ENCODE peak calls at places on chromosomes 1 and 21, in four cellular contexts. D, B, O and T are unnamed samples.

GRCh38 chr1:86998280-86998679 is 83.8 kb downstream of the HS2ST1 start:
- DNase-seq in B (no peak), D (no peak), O (no peak), T (no peak)

GRCh38 chr1:28887418-28887834 is 26.9 kb upstream of the EPB41 start:
- DNase-seq in B (peak), D (no peak), O (no peak), T (peak)

GRCh38 chr1:229379901-229380300 is 37.1 kb upstream of the CCSAP start:
- DNase-seq in B (no peak), D (no peak), O (no peak), T (no peak)

GRCh38 chr1:179105393-179105792 is 23.5 kb downstream of the TOR3A start:
- DNase-seq in O (no peak), B (peak), D (peak), T (peak)

GRCh38 chr1:244502630-244503029 is 41.6 kb downstream of the CATSPERE start:
- DNase-seq in D (no peak), B (no peak), O (no peak), T (no peak)

GRCh38 chr1:163170331-163170730 is 32.4 kb downstream of the RGS5 start:
- DNase-seq in B (no peak), O (no peak), D (no peak), T (no peak)

GRCh38 chr1:184806296-184806721 is 51.7 kb upstream of the EDEM3 start:
- DNase-seq in D (no peak), B (peak), O (no peak), T (no peak)

GRCh38 chr21:15564907-15565306 is 164.9 kb upstream of the USP25 start:
- DNase-seq in O (no peak), B (no peak), D (no peak), T (no peak)

GRCh38 chr1:212951058-212951923 is 950 bp downstream of the VASH2 start:
- DNase-seq in D (no peak), B (no peak), O (no peak), T (no peak)

GRCh38 chr1:72635719-72636118 is 353.4 kb upstream of the NEGR1 start:
- DNase-seq in O (no peak), D (no peak), B (no peak), T (no peak)

GRCh38 chr1:180636138-180636537 is 4.3 kb downstream of the XPR1 start:
- DNase-seq in B (no peak), D (no peak), O (no peak), T (no peak)

GRCh38 chr21:44962481-44962966 is 22.7 kb downstream of the SLX9 start:
- DNase-seq in B (no peak), O (no peak), D (no peak), T (no peak)

GRCh38 chr1:5898266-5898665 is 94.0 kb downstream of the NPHP4 start:
- DNase-seq in O (no peak), B (no peak), D (no peak), T (no peak)

GRCh38 chr1:5903031-5903430 is 89.2 kb downstream of the NPHP4 start:
- DNase-seq in B (no peak), D (no peak), O (no peak), T (no peak)

GRCh38 chr1:5901841-5902240 is 90.4 kb downstream of the NPHP4 start:
- DNase-seq in D (no peak), O (no peak), B (no peak), T (peak)

GRCh38 chr1:5903680-5904079 is 88.5 kb downstream of the NPHP4 start:
- DNase-seq in D (no peak), B (no peak), O (no peak), T (no peak)

DNA sequence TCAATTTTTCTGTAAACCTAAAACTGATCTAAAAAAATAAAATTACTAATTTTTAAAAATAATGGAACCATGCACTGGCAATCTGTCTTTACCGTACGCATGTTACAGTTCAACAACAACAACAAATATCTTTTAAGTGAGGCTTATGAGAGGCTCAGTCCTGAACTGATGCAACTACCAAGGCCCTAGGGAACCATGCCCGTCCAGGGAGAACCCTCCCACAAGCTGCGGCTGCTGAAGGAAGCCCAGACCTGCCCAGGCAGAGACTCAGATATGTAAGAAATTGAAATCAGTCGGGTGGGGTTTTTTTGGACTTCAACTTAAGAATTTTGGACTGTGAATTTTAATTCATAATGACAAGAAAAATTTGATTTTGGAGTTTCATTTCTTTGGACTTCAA is 91.1 kb downstream of the NPHP4 start:
- DNase-seq in O (no peak), B (no peak), D (no peak), T (no peak)
- TF ChIP-seq NR2C2 in O (no peak), B (no peak), D (no peak), T (no peak)

DNA sequence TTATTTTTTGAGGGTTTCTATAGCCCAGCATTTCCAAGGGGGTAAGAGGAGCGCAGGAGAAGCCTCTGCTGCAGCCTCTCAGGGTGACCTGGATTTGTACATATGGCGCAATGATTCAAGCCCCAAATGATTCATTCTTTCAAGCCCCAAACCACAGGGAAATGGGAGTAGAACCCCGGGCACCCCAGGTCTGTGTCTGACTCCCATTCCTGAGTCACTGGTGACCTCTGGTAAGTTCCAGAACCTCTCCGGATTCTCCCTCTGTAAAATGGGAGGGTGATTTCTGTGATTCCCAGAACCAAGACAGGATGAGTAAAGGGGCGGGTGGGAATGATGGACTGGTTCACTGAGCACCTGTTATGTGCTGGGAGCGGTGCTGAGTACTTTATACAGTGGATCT is 20.1 kb upstream of the SLC26A9 start:
- DNase-seq in D (no peak), O (no peak), B (no peak), T (no peak)
- TF ChIP-seq NR2C2 in D (no peak), O (no peak), B (no peak), T (no peak)

DNA sequence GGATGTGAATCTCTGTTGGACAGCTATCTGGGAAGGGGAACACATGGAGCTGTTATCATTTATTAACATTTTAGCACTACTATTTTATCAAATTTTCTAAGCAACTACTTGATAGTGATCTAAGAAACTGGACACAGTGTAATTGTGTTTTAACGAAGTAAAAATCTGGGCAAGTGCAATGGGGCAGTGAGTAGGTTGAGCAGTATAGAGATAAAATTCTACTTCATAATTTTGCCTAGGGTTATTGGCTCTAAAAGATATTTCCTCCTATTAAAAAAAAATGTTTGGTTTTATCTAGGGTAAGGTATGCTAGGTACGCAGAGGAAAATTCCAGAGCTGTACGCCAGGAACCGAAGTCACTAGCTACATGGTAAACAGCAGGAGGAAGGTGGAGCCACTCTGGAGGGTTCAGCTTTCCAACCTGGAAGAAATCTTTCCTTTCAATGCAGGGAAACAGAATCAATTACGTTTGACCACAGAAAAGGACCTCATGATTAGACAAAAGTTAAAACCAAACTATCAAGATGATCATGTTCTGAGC is 43.3 kb downstream of the BCAR3 start:
- DNase-seq in O (no peak), D (no peak), B (no peak), T (no peak)
- TF ChIP-seq NR2C2 in O (no peak), D (no peak), B (no peak), T (no peak)

DNA sequence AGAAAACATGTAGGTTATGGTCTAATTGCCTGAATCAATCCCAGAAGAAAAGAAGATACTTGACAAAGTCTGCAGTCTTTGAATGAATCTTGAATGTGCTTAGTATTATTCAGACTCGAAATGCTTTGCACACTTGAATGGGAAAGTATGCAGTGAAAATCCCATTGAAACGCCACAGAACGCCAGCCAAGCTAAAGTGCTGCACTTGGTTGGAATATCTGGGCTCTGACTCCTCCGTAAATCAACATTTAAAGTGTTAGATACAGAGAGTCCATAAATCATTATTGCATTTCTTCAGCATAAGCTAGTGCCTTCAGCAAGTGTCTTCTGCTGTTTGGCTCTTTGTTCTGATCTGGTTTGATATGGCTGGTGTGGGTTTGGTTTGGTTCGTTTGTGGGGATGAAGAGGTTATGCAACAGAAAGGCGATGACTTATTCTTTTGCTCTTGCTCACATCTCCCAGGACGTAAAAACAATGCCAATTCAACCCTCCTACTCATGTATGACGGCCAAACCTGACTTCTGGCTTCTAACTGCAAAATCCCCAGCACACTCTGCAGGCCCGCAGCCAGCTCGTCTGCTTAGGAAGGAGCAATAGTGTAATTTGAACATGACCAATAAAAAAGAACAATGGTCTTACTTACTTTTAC is 121.7 kb upstream of the ERG start:
- DNase-seq in D (no peak), B (no peak), O (no peak), T (no peak)
- TF ChIP-seq NR2C2 in D (no peak), B (no peak), O (no peak), T (no peak)